ENCODE peak calls at places on chromosomes 7 and 10, in four cellular contexts. A, X, O and W are unnamed samples.
A peak's percentile ranks its signal among the peaks of the same experiment; 100 is the strongest.

GRCh38 chr10:73581912-73582311 is 9.2 kb downstream of the USP54 start:
- DNase-seq in A (no peak), X (no peak), O (no peak), W (no peak)

GRCh38 chr7:5408777-5409176 is 14.9 kb downstream of the TNRC18 start:
- DNase-seq in A (no peak), X (peak; percentile 4), O (no peak), W (no peak)

GRCh38 chr7:2049782-2050510 is 182.8 kb downstream of the MAD1L1 start:
- DNase-seq in A (no peak), X (no peak), O (no peak), W (no peak)

GRCh38 chr7:47337531-47337930 is 244.4 kb downstream of the TNS3 start:
- DNase-seq in A (no peak), X (no peak), O (peak; percentile 16), W (peak; percentile 27)

GRCh38 chr10:55305281-55305680 is 504.2 kb upstream of the PCDH15 start:
- DNase-seq in A (no peak), X (no peak), O (no peak), W (no peak)

GRCh38 chr7:53811555-53812079 is 730.6 kb upstream of the VSTM2A start:
- DNase-seq in A (no peak), X (peak; percentile 93), O (no peak), W (no peak)

GRCh38 chr10:45008524-45009161 is 7.9 kb downstream of the ZNF22 start:
- DNase-seq in A (peak; percentile 88), X (peak; percentile 70), O (peak; percentile 35), W (no peak)

GRCh38 chr10:124328514-124329220 is 90.1 kb downstream of the OAT start:
- DNase-seq in A (no peak), X (no peak), O (no peak), W (no peak)

GRCh38 chr7:7183833-7184463 is 1.6 kb downstream of the C1GALT1 start:
- DNase-seq in A (no peak), X (no peak), O (no peak), W (no peak)

GRCh38 chr7:151456782-151457181 is 16.8 kb upstream of the CRYGN start:
- DNase-seq in A (no peak), X (no peak), O (no peak), W (peak; percentile 58)

GRCh38 chr10:119253433-119254174 is 46.2 kb downstream of the GRK5 start:
- DNase-seq in A (peak; percentile 92), X (no peak), O (no peak), W (peak; percentile 20)

GRCh38 chr10:110263164-110263563 is 41.6 kb downstream of the SMNDC1 start:
- DNase-seq in A (no peak), X (no peak), O (no peak), W (no peak)

GRCh38 chr7:86939197-86939814 is 120.1 kb downstream of the ELAPOR2 start:
- DNase-seq in A (peak; percentile 67), X (peak; percentile 42), O (peak; percentile 40), W (peak; percentile 32)

GRCh38 chr10:30727524-30727923 is 98.0 kb upstream of the LYZL2 start:
- DNase-seq in A (no peak), X (no peak), O (no peak), W (no peak)

DNA sequence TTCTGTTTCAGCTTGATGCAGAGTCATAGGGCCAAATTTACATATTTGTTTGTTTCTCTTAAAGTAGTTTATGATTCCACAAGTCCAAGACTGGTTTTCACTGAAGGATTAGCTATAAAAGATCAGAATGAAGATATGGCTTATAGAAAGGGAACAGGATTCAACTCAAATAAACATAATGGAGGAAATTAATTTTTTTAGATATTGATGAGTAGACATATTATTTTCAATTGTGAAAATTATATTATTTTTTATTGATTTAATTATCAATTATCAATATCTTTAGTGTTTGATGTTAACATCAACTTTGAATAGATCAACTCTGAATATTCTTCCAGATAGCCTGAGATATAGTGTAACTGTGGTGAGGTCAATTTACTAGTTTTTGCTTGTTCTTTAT is 68.1 kb downstream of the VTI1A start:
- DNase-seq in A (no peak), X (no peak), O (no peak), W (no peak)
- TF ChIP-seq ATF2 in A (no peak), X (no peak), O (no peak), W (no peak)

DNA sequence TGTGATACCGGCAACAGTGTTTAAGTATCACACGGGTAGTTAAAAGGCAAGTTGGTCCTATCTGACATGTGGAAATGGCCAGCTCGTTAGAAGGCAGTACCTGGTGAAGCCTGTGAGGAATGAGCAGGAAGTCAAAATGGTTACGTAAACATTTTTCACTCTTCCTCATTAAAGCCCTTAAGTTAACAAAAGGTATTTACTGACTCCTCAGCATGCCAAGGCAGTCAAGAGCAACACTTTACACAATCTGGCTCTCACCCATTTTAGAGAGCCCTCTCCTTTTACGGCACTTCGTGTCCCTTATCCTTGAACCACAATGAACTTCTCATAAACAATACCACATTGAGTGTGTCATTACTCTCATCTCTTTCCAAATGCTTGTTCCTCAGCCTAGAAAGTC is 11.0 kb upstream of the RSBN1L start:
- DNase-seq in A (peak; percentile 27), X (no peak), O (no peak), W (no peak)
- TF ChIP-seq CREM in A (no peak), X (no peak), O (no peak), W (no peak)

GRCh38 chr10:1538531-1539061 is 198.7 kb downstream of the ADARB2 start:
- DNase-seq in A (no peak), X (no peak), O (no peak), W (no peak)
- TF ChIP-seq ATF2 in A (no peak), X (no peak), O (no peak), W (no peak)

DNA sequence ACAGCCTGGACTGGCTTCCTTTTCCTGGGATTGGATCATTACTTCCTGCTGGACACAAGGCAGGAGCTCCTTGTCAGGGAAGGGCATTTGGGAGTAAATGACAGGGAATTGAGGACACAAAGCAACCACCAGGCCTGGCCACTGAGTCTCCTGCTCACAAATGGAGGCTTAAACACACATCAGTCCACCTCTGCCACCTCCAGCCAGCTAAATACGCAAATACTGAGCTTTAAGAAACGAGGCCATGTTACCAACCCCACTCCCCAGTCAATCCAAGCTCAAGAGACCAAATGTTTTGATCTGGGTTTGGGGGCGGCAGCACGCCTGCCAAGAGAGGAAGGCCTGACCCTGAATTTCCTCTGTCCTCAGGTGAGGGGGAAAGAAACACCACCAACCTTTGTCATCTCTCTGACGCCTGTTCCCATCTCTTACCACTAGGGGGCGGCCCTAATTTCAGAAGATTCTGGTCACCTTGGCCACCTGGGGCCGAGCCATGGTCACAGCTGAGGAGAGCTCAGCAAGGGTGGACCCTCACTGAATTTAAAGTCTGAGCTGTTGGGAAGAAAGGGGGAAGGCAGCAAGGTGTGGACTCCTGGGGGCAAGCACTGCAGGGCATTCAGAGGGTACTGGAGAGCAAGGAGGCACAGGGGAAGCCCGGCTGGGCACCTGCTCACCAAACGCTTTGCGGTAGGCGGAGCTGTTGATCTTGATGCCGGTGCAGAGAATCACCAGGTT is 16.5 kb downstream of the AIFM2 start:
- DNase-seq in A (peak; percentile 59), X (peak; percentile 84), O (no peak), W (peak; percentile 77)
- TF ChIP-seq CREM in A (no peak), X (peak; percentile 49), O (no peak), W (no peak)

GRCh38 chr10:48819806-48820205 is 119.8 kb downstream of the LRRC18 start:
- DNase-seq in A (no peak), X (no peak), O (no peak), W (no peak)

GRCh38 chr10:48820699-48821098 is 118.9 kb downstream of the LRRC18 start:
- DNase-seq in A (no peak), X (no peak), O (no peak), W (no peak)

GRCh38 chr10:48821111-48821510 is 118.5 kb downstream of the LRRC18 start:
- DNase-seq in A (no peak), X (no peak), O (no peak), W (no peak)

GRCh38 chr10:48820231-48820630 is 119.4 kb downstream of the LRRC18 start:
- DNase-seq in A (no peak), X (no peak), O (no peak), W (no peak)

DNA sequence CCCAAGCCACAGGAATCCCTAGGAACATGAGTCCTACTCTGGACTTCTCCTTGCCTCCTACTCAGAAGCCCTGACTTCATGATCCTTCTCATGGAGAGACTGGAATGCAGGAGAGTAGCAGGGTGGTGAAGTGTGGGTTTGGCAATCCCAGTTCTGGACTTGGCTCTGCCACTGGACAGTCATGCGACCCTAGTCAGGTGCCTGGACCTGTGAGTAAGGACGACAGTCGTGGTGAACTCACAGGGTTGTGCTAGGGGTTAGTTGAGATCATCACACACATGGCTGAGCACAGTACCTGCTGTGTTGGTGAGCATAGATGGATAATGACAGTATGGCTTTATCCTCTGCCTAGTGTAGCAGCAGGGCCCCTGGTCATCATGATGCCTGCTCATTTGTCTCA is 117.9 kb downstream of the LRRC18 start:
- DNase-seq in A (no peak), X (no peak), O (no peak), W (no peak)
- TF ChIP-seq ATF2 in A (no peak), X (no peak), O (no peak), W (no peak)

DNA sequence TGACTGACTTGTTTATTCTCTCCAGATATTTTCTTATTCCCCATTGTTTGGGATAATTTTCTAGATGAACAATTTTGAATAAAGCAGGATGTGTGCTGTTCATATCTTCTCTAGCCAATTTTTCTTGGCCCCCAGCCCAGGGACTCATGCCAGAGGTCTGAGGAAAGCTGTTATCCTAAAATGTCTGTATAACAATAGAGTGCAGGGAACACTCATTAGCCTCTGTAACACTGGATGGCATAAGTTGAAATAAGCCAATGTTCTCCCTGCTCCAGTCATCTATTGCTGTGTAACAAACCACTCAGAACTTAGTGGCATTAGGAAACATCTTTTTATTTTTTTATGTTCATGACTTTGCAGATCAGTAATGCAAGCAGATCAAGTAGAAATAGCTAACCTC is 121.7 kb upstream of the TRIM24 start:
- DNase-seq in A (no peak), X (no peak), O (no peak), W (no peak)
- TF ChIP-seq CREM in A (no peak), X (no peak), O (no peak), W (no peak)

DNA sequence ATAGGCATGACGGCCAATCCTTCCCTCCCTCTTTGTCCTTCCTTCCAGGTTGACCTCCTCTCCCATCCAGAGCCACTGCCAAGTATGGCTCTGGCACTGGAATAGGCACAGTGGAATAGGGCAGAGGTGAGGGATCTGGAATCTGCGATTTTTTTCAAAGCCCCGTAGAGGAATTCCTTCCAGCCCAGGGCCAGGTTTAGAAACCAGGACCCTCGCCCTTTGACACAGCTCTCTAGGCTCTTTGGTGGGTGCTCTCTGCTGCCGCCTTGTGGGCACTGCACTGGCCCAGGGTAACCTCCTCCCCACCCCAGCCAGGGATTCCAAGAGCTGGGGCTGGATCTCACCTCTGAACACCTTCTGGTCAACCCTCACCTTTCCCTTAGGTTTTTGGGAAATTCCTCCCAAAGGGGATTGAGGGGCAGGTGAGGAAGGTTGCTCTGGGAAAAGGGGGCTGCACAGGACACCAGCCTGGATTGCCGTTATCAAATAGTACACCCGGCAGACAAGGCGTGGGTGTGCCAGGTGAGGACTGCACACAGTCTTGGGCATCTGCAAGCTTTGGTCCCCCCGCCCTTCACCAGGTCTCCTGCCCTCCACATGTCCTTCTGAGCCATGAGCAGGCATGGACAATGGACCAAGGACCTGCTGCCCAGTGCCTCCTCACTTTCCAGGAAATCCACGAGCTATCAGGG is 22.8 kb downstream of the C10orf105 start:
- DNase-seq in A (peak; percentile 33), X (peak; percentile 92), O (no peak), W (peak; percentile 91)
- TF ChIP-seq ATF2 in A (no peak), X (no peak), O (no peak), W (no peak)

GRCh38 chr7:72445075-72445474 is 32.9 kb upstream of the CALN1 start:
- DNase-seq in A (peak; percentile 6), X (no peak), O (no peak), W (no peak)

GRCh38 chr7:72445580-72445979 is 33.4 kb upstream of the CALN1 start:
- DNase-seq in A (no peak), X (no peak), O (no peak), W (no peak)

GRCh38 chr7:72446131-72446530 is 34.0 kb upstream of the CALN1 start:
- DNase-seq in A (no peak), X (no peak), O (no peak), W (no peak)

GRCh38 chr7:72446566-72447462 is 34.7 kb upstream of the CALN1 start:
- DNase-seq in A (no peak), X (no peak), O (no peak), W (no peak)

GRCh38 chr7:72447465-72448204 is 35.5 kb upstream of the CALN1 start:
- DNase-seq in A (no peak), X (no peak), O (no peak), W (no peak)
- TF ChIP-seq CREM in A (no peak), X (no peak), O (no peak), W (no peak)